ENCODE peak calls at places on chromosomes 7 and 10, in nine cellular contexts. O is skeletal muscle cell, W is psoas muscle, N is neural progenitor cell, G is sigmoid colon, H is GM23248, X is GM12865, K is aorta, L is GM12878. S is an unnamed sample.

GRCh38 chr7:159144756-159145543 is at the start of gene VIPR2:
- DNase-seq in H (no peak), K (no peak), W (peak; percentile 55), X (no peak), N (peak; percentile 57), O (no peak), G (peak; percentile 88), L (no peak), S (no peak)

GRCh38 chr10:7488418-7488829 is 77.6 kb upstream of the SFMBT2 start:
- DNase-seq in H (peak; percentile 5), O (peak; percentile 11), K (no peak), N (no peak), G (peak; percentile 86), X (no peak), L (no peak), W (no peak), S (no peak)

GRCh38 chr10:381805-382204 is 246.6 kb downstream of the ZMYND11 start:
- DNase-seq in H (no peak), O (no peak), W (no peak), G (peak; percentile 52), L (no peak), X (peak; percentile 52), N (no peak), K (no peak), S (no peak)

GRCh38 chr10:125878957-125879835 is 1.9 kb downstream of the DHX32 start:
- DNase-seq in G (no peak), N (no peak), O (peak; percentile 67), L (no peak), W (no peak), H (peak; percentile 91), X (no peak), K (no peak), S (no peak)

GRCh38 chr10:28897617-28898464 is 220.5 kb downstream of the BAMBI start:
- DNase-seq in N (peak; percentile 86), W (no peak), O (no peak), H (no peak), L (no peak), K (no peak), X (no peak), G (no peak), S (no peak)

GRCh38 chr10:70753026-70753663 is 32.0 kb downstream of the TBATA start:
- DNase-seq in O (no peak), H (no peak), N (no peak), K (no peak), G (no peak), W (no peak), L (no peak), X (no peak), S (no peak)

GRCh38 chr10:31129880-31130405 is 98.3 kb upstream of the ZNF438 start:
- DNase-seq in G (peak; percentile 77), K (no peak), L (no peak), O (no peak), X (no peak), N (no peak), W (no peak), H (no peak), S (no peak)

GRCh38 chr7:139471740-139472353 is 11.6 kb downstream of the KLRG2 start:
- DNase-seq in O (no peak), L (no peak), G (no peak), K (no peak), H (peak; percentile 27), W (no peak), N (peak; percentile 71), X (no peak), S (no peak)

GRCh38 chr7:151689196-151689971 is 169.7 kb upstream of the RHEB start:
- DNase-seq in N (no peak), L (no peak), G (no peak), K (peak; percentile 36), O (no peak), H (no peak), X (no peak), W (peak; percentile 51), S (no peak)

GRCh38 chr7:5452937-5453540 is 29.4 kb upstream of the TNRC18 start:
- DNase-seq in O (peak; percentile 59), N (peak; percentile 89), L (no peak), K (no peak), H (peak; percentile 59), G (no peak), X (peak; percentile 20), W (no peak), S (peak; percentile 42)

GRCh38 chr10:28906011-28906411 is 228.7 kb downstream of the BAMBI start:
- DNase-seq in N (no peak), H (no peak), K (no peak), W (no peak), G (no peak), L (no peak), O (no peak), X (no peak), S (peak; percentile 67)

GRCh38 chr7:69742237-69742636 is 144.0 kb downstream of the AUTS2 start:
- DNase-seq in G (no peak), K (no peak), N (no peak), O (no peak), L (no peak), H (no peak), W (no peak), X (no peak), S (no peak)

GRCh38 chr7:12769464-12769863 is 82.0 kb downstream of the ARL4A start:
- DNase-seq in X (no peak), H (peak; percentile 46), K (no peak), G (no peak), W (no peak), N (no peak), L (no peak), O (no peak), S (no peak)

GRCh38 chr7:43204081-43204480 is 91.6 kb downstream of the HECW1 start:
- DNase-seq in W (no peak), N (no peak), X (no peak), K (no peak), G (no peak), O (peak; percentile 59), H (peak; percentile 73), L (no peak), S (no peak)

GRCh38 chr10:97737770-97738265 is 890 bp downstream of the ZFYVE27 start:
- DNase-seq in H (no peak), X (peak; percentile 33), K (no peak), O (no peak), W (no peak), N (no peak), G (no peak), L (no peak), S (no peak)

GRCh38 chr7:130273863-130274262 is 7.2 kb downstream of the CPA2 start:
- DNase-seq in K (no peak), W (no peak), N (peak; percentile 48), X (no peak), L (no peak), H (peak; percentile 78), O (peak; percentile 47), G (no peak), S (no peak)

GRCh38 chr7:152866125-152866524 is 106.6 kb downstream of the ACTR3B start:
- DNase-seq in X (no peak), H (peak; percentile 15), G (no peak), O (no peak), N (no peak), K (no peak), L (no peak), W (no peak), S (no peak)

GRCh38 chr10:102931643-102932042 is 13.5 kb downstream of the CNNM2 start:
- DNase-seq in X (no peak), H (no peak), O (no peak), W (no peak), K (no peak), G (no peak), L (no peak), N (no peak), S (no peak)

GRCh38 chr10:122263971-122264370 is 7.1 kb upstream of the BTBD16 start:
- DNase-seq in W (no peak), N (no peak), X (no peak), H (peak; percentile 85), K (no peak), O (peak; percentile 79), L (no peak), G (peak; percentile 20), S (no peak)

GRCh38 chr7:64951250-64951848 is 39.5 kb downstream of the ZNF117 start:
- DNase-seq in X (peak; percentile 44), G (no peak), L (peak; percentile 16), H (peak; percentile 58), W (no peak), O (peak; percentile 7), K (no peak), N (peak; percentile 49), S (peak; percentile 51)

GRCh38 chr10:97081621-97082235 is 104.0 kb downstream of the SLIT1 start:
- DNase-seq in X (peak; percentile 78), H (peak; percentile 72), W (peak; percentile 69), G (no peak), L (no peak), O (peak; percentile 15), K (peak; percentile 65), N (peak; percentile 91), S (peak; percentile 60)

GRCh38 chr10:22620140-22620857 is 94.1 kb downstream of the PIP4K2A start:
- DNase-seq in G (peak; percentile 77), K (peak; percentile 89), W (peak; percentile 72), H (peak; percentile 98), O (peak; percentile 97), X (peak; percentile 48), N (no peak), L (no peak), S (no peak)

DNA sequence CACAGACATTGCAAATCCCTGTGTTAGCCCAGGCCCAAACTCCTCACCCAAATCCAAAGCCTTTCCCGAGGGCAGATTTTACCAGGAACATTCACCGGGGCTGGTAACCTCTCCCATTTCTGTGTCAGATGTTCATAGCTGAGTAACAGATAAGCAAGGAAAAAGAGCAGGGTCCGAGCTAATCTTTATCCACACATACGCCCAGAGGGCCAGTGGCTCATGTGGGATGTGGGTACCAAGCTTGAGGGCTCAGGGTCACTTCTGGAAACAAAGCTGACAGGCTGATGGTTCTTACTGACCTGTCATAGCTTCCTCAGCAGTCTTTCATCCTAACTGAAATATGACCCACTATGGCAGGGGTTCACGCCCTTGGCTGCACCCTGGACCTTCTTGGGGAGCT is 39.8 kb downstream of the HBP1 start:
- DNase-seq in O (no peak), X (no peak), N (no peak), W (no peak), K (no peak), G (no peak), L (no peak), H (no peak), S (no peak)
- H3K4me3 ChIP-seq in O (no peak overlapping the region), X (no peak overlapping the region), N (no peak overlapping the region), W (no peak overlapping the region), K (no peak overlapping the region), G (no peak overlapping the region), L (no peak overlapping the region), H (no peak overlapping the region), S (no peak overlapping the region)

GRCh38 chr10:126933116-126933515 is 27.9 kb downstream of the DOCK1 start:
- DNase-seq in G (no peak), O (no peak), N (no peak), H (no peak), X (no peak), L (no peak), W (no peak), K (no peak), S (no peak)
- H3K4me3 ChIP-seq in G (no peak overlapping the region), O (no peak overlapping the region), N (no peak overlapping the region), H (no peak overlapping the region), X (no peak overlapping the region), L (no peak overlapping the region), W (no peak overlapping the region), K (no peak overlapping the region), S (no peak overlapping the region)

GRCh38 chr7:74441801-74442200 is 11.9 kb upstream of the GTF2IRD1 start:
- DNase-seq in G (no peak), K (no peak), N (no peak), H (no peak), X (no peak), L (no peak), W (no peak), O (no peak), S (no peak)
- H3K4me3 ChIP-seq in G (no peak overlapping the region), K (no peak overlapping the region), N (no peak overlapping the region), H (no peak overlapping the region), X (no peak overlapping the region), L (no peak overlapping the region), W (no peak overlapping the region), O (no peak overlapping the region), S (no peak overlapping the region)

GRCh38 chr10:76555271-76555670 is 1082.3 kb downstream of the KCNMA1 start:
- DNase-seq in N (no peak), L (no peak), H (no peak), K (no peak), X (no peak), W (no peak), O (no peak), G (no peak), S (no peak)
- H3K4me3 ChIP-seq in N (no peak overlapping the region), L (no peak overlapping the region), H (no peak overlapping the region), K (no peak overlapping the region), X (no peak overlapping the region), W (no peak overlapping the region), O (no peak overlapping the region), G (no peak overlapping the region), S (no peak overlapping the region)

S was measured in Jurkat, Clone E6-1.